ENCODE peak calls at places on chromosomes 3 and 15, in four cellular contexts. M is HCT116, Z is K562, N is HepG2. S is an unnamed sample.

GRCh38 chr15:68578960-68579935 is at the start of gene CORO2B:
- DNase-seq in M (no peak), Z (peak), N (no peak), S (no peak)

GRCh38 chr3:165624761-165625160 is 212.5 kb downstream of the BCHE start:
- DNase-seq in M (no peak), N (no peak), Z (peak), S (no peak)

GRCh38 chr3:141764041-141764440 is 833 bp downstream of the GRK7 start:
- DNase-seq in N (no peak), M (no peak), Z (no peak), S (no peak)

GRCh38 chr3:58299839-58300516 is 6.1 kb upstream of the RPP14 start:
- DNase-seq in Z (no peak), N (peak), M (no peak), S (no peak)

GRCh38 chr15:62050118-62050517 is 10.1 kb downstream of the VPS13C start:
- DNase-seq in Z (no peak), N (no peak), M (no peak), S (no peak)

GRCh38 chr3:114660808-114661207 is 367.0 kb downstream of the TIGIT start:
- DNase-seq in Z (no peak), N (no peak), M (no peak), S (no peak)

GRCh38 chr3:104596054-104596453 is 770.7 kb upstream of the ALCAM start:
- DNase-seq in Z (no peak), M (no peak), N (no peak), S (no peak)

GRCh38 chr15:62928242-62928995 is 114.1 kb upstream of the TPM1 start:
- DNase-seq in N (peak), M (no peak), Z (no peak), S (no peak)

GRCh38 chr3:192467230-192468186 is 259.8 kb downstream of the FGF12 start:
- DNase-seq in M (peak), N (peak), Z (peak), S (peak)

GRCh38 chr3:171028025-171028778 is 1.7 kb upstream of the SLC2A2 start:
- DNase-seq in N (peak), Z (no peak), M (no peak), S (no peak)

GRCh38 chr3:117314441-117314840 is 604.9 kb downstream of the TUSC7 start:
- DNase-seq in N (no peak), Z (no peak), M (no peak), S (no peak)

GRCh38 chr3:53704363-53704725 is 141.9 kb downstream of the CHDH start:
- DNase-seq in N (no peak), M (no peak), Z (no peak), S (no peak)

GRCh38 chr3:138049157-138049919 is 39.4 kb downstream of the CLDN18 start:
- DNase-seq in N (no peak), Z (peak), M (no peak), S (no peak)

GRCh38 chr3:78562318-78562717 is 1205.5 kb downstream of the ROBO1 start:
- DNase-seq in N (no peak), Z (no peak), M (no peak), S (no peak)

GRCh38 chr3:46455231-46456115 is 9.2 kb downstream of the LTF start:
- DNase-seq in N (no peak), Z (no peak), M (no peak), S (no peak)

GRCh38 chr15:78018968-78019644 is 58.4 kb downstream of the TBC1D2B start:
- DNase-seq in N (no peak), M (no peak), Z (no peak), S (no peak)

GRCh38 chr3:49535971-49536874 is 18.1 kb upstream of the BSN start:
- DNase-seq in Z (no peak), M (no peak), N (no peak), S (no peak)

GRCh38 chr3:148902173-148902791 is 37.2 kb downstream of the CPA3 start:
- DNase-seq in Z (no peak), M (no peak), N (no peak), S (no peak)

GRCh38 chr3:32451049-32451659 is 51.5 kb downstream of the CMTM6 start:
- DNase-seq in N (no peak), M (no peak), Z (no peak), S (no peak)

GRCh38 chr3:188854395-188855149 is 317.2 kb upstream of the TPRG1 start:
- DNase-seq in Z (no peak), N (no peak), M (no peak), S (no peak)

GRCh38 chr3:126870608-126871210 is 112.2 kb upstream of the PLXNA1 start:
- DNase-seq in N (no peak), M (no peak), Z (no peak), S (no peak)

GRCh38 chr15:80710635-80711553 is 15.8 kb downstream of the ABHD17C start:
- DNase-seq in N (no peak), M (no peak), Z (no peak), S (no peak)

GRCh38 chr15:48754011-48754410 is 56.9 kb downstream of the CEP152 start:
- DNase-seq in N (no peak), Z (no peak), M (no peak), S (no peak)

GRCh38 chr3:132265008-132265407 is 52.2 kb upstream of the ACP3 start:
- DNase-seq in M (no peak), N (no peak), Z (no peak), S (no peak)

GRCh38 chr15:57565326-57565725 is 26.4 kb upstream of the MYZAP start:
- DNase-seq in Z (no peak), M (no peak), N (no peak), S (no peak)

GRCh38 chr3:105584351-105584790 is 217.7 kb downstream of the ALCAM start:
- DNase-seq in N (no peak), M (no peak), Z (no peak), S (no peak)

GRCh38 chr3:25594007-25594502 is 70.7 kb downstream of the TOP2B start:
- DNase-seq in N (peak), Z (peak), M (peak), S (no peak)

GRCh38 chr3:129087138-129087702 is 26.6 kb downstream of the GP9 start:
- DNase-seq in Z (no peak), N (peak), M (no peak), S (no peak)

GRCh38 chr3:139586420-139587017 is 47.0 kb upstream of the RBP1 start:
- DNase-seq in M (no peak), Z (no peak), N (no peak), S (no peak)
- TF ChIP-seq TCF7L2 in M (no peak), Z (no peak), N (no peak), S (no peak)

GRCh38 chr15:35305031-35305555 is 220.0 kb upstream of the NANOGP8 start:
- DNase-seq in N (no peak), M (no peak), Z (no peak), S (no peak)
- TF ChIP-seq TCF7L2 in N (no peak), M (no peak), Z (no peak), S (no peak)

GRCh38 chr15:52080031-52080430 is 32.5 kb downstream of the BCL2L10 start:
- DNase-seq in N (no peak), Z (no peak), M (no peak), S (no peak)
- TF ChIP-seq TCF7L2 in N (no peak), Z (no peak), M (no peak), S (no peak)

DNA sequence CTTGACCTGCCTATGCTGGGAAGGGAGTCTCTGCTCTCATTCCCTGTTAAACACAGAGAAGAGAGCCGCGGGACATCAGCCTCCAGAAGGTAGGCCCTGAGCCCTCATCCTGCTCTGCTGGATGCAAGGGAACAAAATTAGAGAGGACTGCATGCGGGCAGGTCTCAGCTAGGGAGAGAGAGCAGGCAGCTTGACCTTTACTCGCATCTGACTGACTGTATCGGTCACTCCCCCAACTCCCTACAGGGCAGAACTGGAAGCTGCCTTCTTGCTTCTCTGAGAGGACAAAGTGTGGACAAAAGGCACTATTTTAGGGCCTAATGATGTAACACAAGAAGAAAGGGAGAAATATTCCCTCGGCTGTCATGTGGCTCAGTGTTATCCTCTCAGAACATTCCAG is 38.7 kb upstream of the ATOSA start:
- DNase-seq in M (no peak), N (no peak), Z (no peak), S (no peak)
- TF ChIP-seq TCF7L2 in M (no peak), N (no peak), Z (no peak), S (no peak)

GRCh38 chr3:2099028-2099671 is 484 bp downstream of the CNTN4 start:
- DNase-seq in M (no peak), Z (no peak), N (no peak), S (no peak)

GRCh38 chr3:2099779-2100191 is 1.1 kb downstream of the CNTN4 start:
- DNase-seq in N (no peak), Z (no peak), M (no peak), S (no peak)

GRCh38 chr3:2097641-2098191 is 950 bp upstream of the CNTN4 start:
- DNase-seq in N (no peak), M (no peak), Z (no peak), S (no peak)

GRCh38 chr3:2096196-2096595 is 2.5 kb upstream of the CNTN4 start:
- DNase-seq in Z (no peak), N (no peak), M (no peak), S (no peak)

DNA sequence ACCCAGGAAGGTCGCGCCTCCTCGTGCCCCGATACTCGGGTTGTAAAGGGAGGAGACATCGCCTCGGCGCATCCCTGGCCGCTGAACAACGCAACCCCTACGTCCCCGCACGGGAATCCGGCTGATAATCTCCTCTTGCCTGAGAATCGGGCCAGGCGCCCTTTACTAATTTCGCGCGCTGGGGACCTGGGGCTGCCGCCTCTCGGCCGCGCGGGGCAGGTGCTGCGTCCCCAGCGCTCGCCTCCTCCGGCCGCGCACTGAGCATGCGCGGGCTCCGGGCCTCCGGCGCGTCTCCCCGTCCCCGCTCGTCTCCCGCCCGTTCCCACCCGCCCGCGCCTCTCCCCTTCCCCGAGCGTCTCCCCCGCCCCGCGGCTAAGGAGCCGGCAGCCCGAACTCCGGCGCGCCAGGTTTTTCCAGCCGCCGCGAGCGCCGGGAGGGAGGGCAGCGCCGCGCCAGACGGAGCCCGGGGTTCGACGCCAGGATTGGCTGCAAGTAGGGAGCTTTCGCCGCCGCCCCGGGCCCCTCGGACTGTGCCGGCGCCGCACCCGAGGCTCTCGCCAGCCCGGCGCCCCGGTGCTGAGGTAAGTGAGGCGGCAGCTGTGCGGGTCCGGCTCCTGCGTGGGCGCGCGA is at the start of gene CNTN4:
- DNase-seq in M (no peak), N (peak), Z (no peak), S (no peak)
- TF ChIP-seq TCF7L2 in M (no peak), N (no peak), Z (no peak), S (no peak)

GRCh38 chr15:89397653-89398023 is 63.0 kb upstream of the POLG start:
- DNase-seq in M (no peak), Z (no peak), N (no peak), S (no peak)

GRCh38 chr15:89400997-89401590 is 66.5 kb upstream of the POLG start:
- DNase-seq in M (no peak), N (no peak), Z (no peak), S (no peak)

GRCh38 chr15:89400121-89400996 is 65.7 kb upstream of the POLG start:
- DNase-seq in N (no peak), M (no peak), Z (no peak), S (no peak)

GRCh38 chr15:89399070-89399389 is 64.4 kb upstream of the POLG start:
- DNase-seq in Z (no peak), M (no peak), N (no peak), S (no peak)

DNA sequence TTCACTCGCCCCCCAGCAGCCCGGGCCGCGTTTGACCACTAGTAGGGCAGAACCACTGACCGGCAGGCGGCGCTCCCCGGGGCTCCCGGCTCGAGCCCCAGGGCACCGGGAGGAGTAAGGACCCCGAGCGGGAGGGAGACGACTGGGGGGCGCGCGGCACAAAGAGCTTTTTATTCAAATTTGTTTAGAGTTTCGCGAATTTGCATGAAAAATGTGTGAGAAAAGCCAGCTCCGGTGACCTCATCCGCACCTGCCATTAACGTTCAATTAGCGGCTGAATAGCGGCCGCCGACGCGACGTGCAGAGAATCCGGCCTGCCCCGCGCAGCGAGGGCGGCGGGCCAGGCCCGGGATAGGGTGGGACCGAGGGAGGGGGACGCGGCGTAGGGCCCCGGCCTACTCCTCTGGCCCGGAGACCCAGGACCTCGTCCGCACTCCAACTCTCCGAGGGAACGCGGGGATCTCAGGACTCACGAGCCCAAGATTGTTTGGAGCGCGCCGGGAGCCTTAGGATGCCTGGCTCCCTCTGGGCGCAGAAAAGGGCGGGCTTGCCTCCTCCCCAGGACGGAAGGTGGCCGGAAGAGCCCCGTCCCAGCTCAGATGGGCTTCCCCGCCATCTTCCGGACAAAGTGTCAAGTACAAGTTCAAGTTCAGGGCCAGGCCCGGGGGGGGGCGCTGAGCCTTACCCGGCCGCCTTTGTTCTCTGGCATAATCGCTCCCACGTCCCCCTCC is 64.9 kb upstream of the POLG start:
- DNase-seq in M (no peak), Z (peak), N (no peak), S (no peak)
- TF ChIP-seq TCF7L2 in M (no peak), Z (no peak), N (no peak), S (no peak)

DNA sequence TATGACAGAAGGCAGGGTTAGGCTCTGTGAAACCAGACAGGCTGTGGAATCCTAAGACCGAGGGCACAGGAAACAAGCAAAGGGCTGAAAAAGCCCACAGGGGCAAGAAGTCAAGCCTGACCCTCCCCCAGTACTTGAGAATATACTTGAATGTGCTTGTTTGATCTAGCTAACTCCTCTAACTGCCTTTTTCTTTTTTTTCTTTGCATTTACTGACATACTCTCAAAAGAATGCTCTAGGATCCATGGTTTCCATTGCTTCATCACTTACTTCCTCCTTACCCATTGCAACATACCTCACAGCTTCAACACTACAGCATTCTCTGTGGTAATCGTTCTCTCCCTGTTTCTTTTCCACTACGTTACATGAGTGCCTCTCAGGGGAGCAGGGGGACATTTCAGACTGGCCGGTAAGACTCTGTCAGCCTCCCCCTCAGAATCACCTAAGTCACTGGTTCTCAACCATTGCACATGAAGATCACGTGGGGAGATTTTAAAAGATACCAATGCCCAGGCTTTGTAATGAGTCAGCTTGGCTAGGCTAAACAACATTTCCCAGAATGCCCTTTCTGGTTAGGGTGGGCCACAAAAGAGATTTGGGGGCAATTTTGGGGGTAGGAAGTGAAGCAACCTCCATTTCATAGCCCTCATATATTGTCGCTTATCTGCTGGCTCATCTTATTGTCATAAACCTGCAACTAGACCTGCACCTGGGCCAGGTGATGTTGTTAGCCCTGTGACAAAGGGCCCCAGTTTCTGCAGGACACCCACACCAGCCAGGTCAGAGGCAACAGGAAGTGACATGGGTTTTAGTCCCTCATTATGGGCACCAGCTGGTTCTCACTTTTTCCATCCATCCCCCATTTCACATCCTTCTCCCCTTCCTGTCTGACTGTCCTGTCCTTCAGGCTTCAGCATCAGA is 24.6 kb upstream of the RSL24D1 start:
- DNase-seq in N (peak), M (no peak), Z (no peak), S (no peak)
- TF ChIP-seq TCF7L2 in N (no peak), M (no peak), Z (no peak), S (no peak)

S was measured in Panc1.